ENCODE peak calls at places on chromosomes 3 and 15, in five cellular contexts. K is iris pigment epithelial cell; Z is activated CD4-positive, alpha-beta T cell treated with anti-CD3 and anti-CD28 coated beads, Interleukin-2, amount 50 U/mL, for 48 hours; D is T-helper 9 cell; U is ureter. Q is an unnamed sample.

GRCh38 chr3:32455609-32456428 is 46.8 kb downstream of the CMTM6 start:
- DNase-seq in K (no peak), Z (no peak), D (no peak), U (no peak), Q (no peak)

GRCh38 chr3:155391583-155391982 is 98.1 kb upstream of the STRIT1 start:
- DNase-seq in K (peak), Z (no peak), D (no peak), U (peak), Q (no peak)

GRCh38 chr3:119311191-119311925 is 17.2 kb downstream of the ARHGAP31 start:
- DNase-seq in K (peak), Z (no peak), D (no peak), U (no peak), Q (no peak)

GRCh38 chr3:125651246-125651645 is 55.9 kb upstream of the OSBPL11 start:
- DNase-seq in K (peak), Z (no peak), D (no peak), U (no peak), Q (no peak)

GRCh38 chr3:134769469-134769868 is 25.6 kb upstream of the EPHB1 start:
- DNase-seq in K (no peak), Z (no peak), D (no peak), U (no peak), Q (no peak)

GRCh38 chr15:78672285-78673003 is 31.4 kb upstream of the CHRNB4 start:
- DNase-seq in K (no peak), Z (no peak), D (no peak), U (no peak), Q (no peak)

GRCh38 chr15:76185716-76186115 is 125.6 kb downstream of the ETFA start:
- DNase-seq in K (peak), Z (peak), D (no peak), U (no peak), Q (no peak)

GRCh38 chr3:187906922-187907321 is 161.7 kb upstream of the BCL6 start:
- DNase-seq in K (no peak), Z (no peak), D (no peak), U (no peak), Q (no peak)

GRCh38 chr3:69378112-69378799 is 7.6 kb downstream of the FRMD4B start:
- DNase-seq in K (no peak), Z (no peak), D (no peak), U (no peak), Q (no peak)

GRCh38 chr15:90419738-90420487 is 31.9 kb downstream of the IQGAP1 start:
- DNase-seq in K (peak), Z (peak), D (no peak), U (no peak), Q (no peak)